ENCODE peak calls at places on chromosomes 16 and 17, in nine cellular contexts. Z is OCI-LY7, F is nephron progenitor cell, V is HCT116, X is NCI-H510A, N is stromal cell of bone marrow, D is NCI-H2081, J is left ventricle myocardium inferior, H is LoVo. A is an unnamed sample.

GRCh38 chr17:10652984-10653680 is 4.0 kb downstream of the MYH3 start:
- DNase-seq in Z (no peak), F (no peak), V (no peak), X (no peak), N (no peak), D (no peak), J (no peak), H (no peak), A (no peak)

GRCh38 chr17:47990962-47991731 is 20.2 kb downstream of the CDK5RAP3 start:
- DNase-seq in Z (no peak), F (peak), V (no peak), X (no peak), N (no peak), D (no peak), J (no peak), H (no peak), A (no peak)

GRCh38 chr16:57667526-57668258 is 414 bp upstream of the ADGRG3 start:
- DNase-seq in Z (no peak), F (no peak), V (no peak), X (no peak), N (no peak), D (no peak), J (peak), H (no peak), A (no peak)

GRCh38 chr16:86355114-86355513 is 155.2 kb upstream of the FOXF1 start:
- DNase-seq in Z (no peak), F (no peak), V (no peak), X (no peak), N (no peak), D (no peak), J (no peak), H (no peak), A (no peak)

GRCh38 chr17:28916302-28916934 is 13.5 kb upstream of the DHRS13 start:
- DNase-seq in Z (peak), F (peak), V (peak), X (no peak), N (no peak), D (no peak), J (no peak), H (no peak), A (no peak)

GRCh38 chr17:5780476-5780875 is 196.2 kb upstream of the NLRP1 start:
- DNase-seq in Z (no peak), F (no peak), V (peak), X (no peak), N (peak), D (no peak), J (no peak), H (no peak), A (no peak)

GRCh38 chr16:77288222-77288621 is 89.0 kb downstream of the SYCE1L start:
- DNase-seq in Z (no peak), F (no peak), V (no peak), X (no peak), N (peak), D (no peak), J (no peak), H (no peak), A (no peak)

GRCh38 chr16:89037261-89038152 is 56.1 kb upstream of the ACSF3 start:
- DNase-seq in Z (peak), F (peak), V (no peak), X (no peak), N (peak), D (no peak), J (no peak), H (peak), A (no peak)